ENCODE peak calls at places on chromosome 7, in six cellular contexts. B is neural progenitor cell, M is SK-N-DZ, H is heart left ventricle, A is hepatic stellate cell, D is NCI-H748 treated with DMSO at 0.1 percent for 48 hours. F is an unnamed sample.

GRCh38 chr7:155358066-155358947 is 60.6 kb downstream of the INSIG1 start:
- DNase-seq in M (no peak), A (no peak), B (no peak), H (no peak), D (no peak), F (no peak)

GRCh38 chr7:101848168-101848951 is 30.9 kb downstream of the CUX1 start:
- DNase-seq in B (no peak), A (no peak), H (no peak), M (no peak), D (no peak), F (no peak)

GRCh38 chr7:12066561-12066960 is 144.5 kb upstream of the TMEM106B start:
- DNase-seq in A (no peak), H (no peak), B (no peak), D (no peak), M (no peak), F (no peak)

GRCh38 chr7:128830231-128831177 is at the start of gene FLNC:
- DNase-seq in H (peak; percentile 71), A (peak; percentile 64), B (peak; percentile 74), D (no peak), M (peak; percentile 22), F (no peak)

GRCh38 chr7:134530460-134530859 is 3.1 kb downstream of the AKR1B10 start:
- DNase-seq in A (no peak), H (no peak), M (no peak), D (no peak), B (no peak), F (no peak)

GRCh38 chr7:96667026-96667425 is 42.6 kb downstream of the SEM1 start:
- DNase-seq in B (no peak), H (no peak), D (no peak), M (no peak), A (no peak), F (no peak)

GRCh38 chr7:116954443-116954838 is 1.1 kb downstream of the ST7 start:
- DNase-seq in M (no peak), H (no peak), A (no peak), B (no peak), D (no peak), F (no peak)

GRCh38 chr7:4958477-4959301 is at the start of gene MMD2:
- DNase-seq in M (no peak), A (no peak), B (peak; percentile 70), D (no peak), H (no peak), F (no peak)

GRCh38 chr7:825386-825785 is 6.9 kb upstream of the SUN1 start:
- DNase-seq in A (no peak), B (no peak), M (no peak), H (no peak), D (no peak), F (no peak)